ENCODE peak calls at places on chromosomes 13 and 19, in four cellular contexts. L is PC-9, Q is neural progenitor cell, J is transverse colon. X is an unnamed sample.
A peak's percentile ranks its signal among the peaks of the same experiment; 100 is the strongest.

GRCh38 chr19:29758863-29759262 is 43.8 kb upstream of the C19orf12 start:
- DNase-seq in L (no peak), Q (no peak), J (no peak), X (no peak)

GRCh38 chr19:6534451-6535093 is 3.7 kb downstream of the TNFSF9 start:
- DNase-seq in L (no peak), Q (peak; percentile 53), J (no peak), X (no peak)

GRCh38 chr13:106155411-106155810 is 380.1 kb downstream of the EFNB2 start:
- DNase-seq in L (no peak), Q (no peak), J (no peak), X (no peak)

GRCh38 chr19:52099497-52100138 is 4.1 kb upstream of the ZNF841 start:
- DNase-seq in L (peak; percentile 55), Q (no peak), J (no peak), X (no peak)

GRCh38 chr13:48545608-48546007 is 12.7 kb upstream of the RCBTB2 start:
- DNase-seq in L (no peak), Q (no peak), J (no peak), X (no peak)

GRCh38 chr13:62293081-62293480 is 877.4 kb upstream of the PCDH20 start:
- DNase-seq in L (no peak), Q (no peak), J (no peak), X (no peak)

GRCh38 chr19:2729943-2730818 is 9.0 kb upstream of the DIRAS1 start:
- DNase-seq in L (no peak), Q (no peak), J (no peak), X (no peak)

GRCh38 chr13:43573787-43574562 is 212.8 kb downstream of the ENOX1 start:
- DNase-seq in L (no peak), Q (no peak), J (no peak), X (no peak)

GRCh38 chr13:100811906-100812305 is 137.3 kb upstream of the TMTC4 start:
- DNase-seq in L (no peak), Q (no peak), J (no peak), X (no peak)

GRCh38 chr13:82698941-82699340 is 1183.3 kb downstream of the SLITRK1 start:
- DNase-seq in L (peak; percentile 46), Q (no peak), J (no peak), X (no peak)

GRCh38 chr19:4647676-4648644 is 8.6 kb downstream of the TNFAIP8L1 start:
- DNase-seq in L (no peak), Q (no peak), J (no peak), X (no peak)

GRCh38 chr19:13764101-13764807 is at the start of gene MRI1:
- DNase-seq in L (no peak), Q (peak; percentile 65), J (peak; percentile 83), X (peak; percentile 82)

GRCh38 chr19:14472202-14472961 is 2.8 kb downstream of the PTGER1 start:
- DNase-seq in L (no peak), Q (peak; percentile 88), J (peak; percentile 76), X (peak; percentile 70)

GRCh38 chr19:35345671-35346111 is 2.0 kb upstream of the FFAR1 start:
- DNase-seq in L (no peak), Q (no peak), J (no peak), X (no peak)

GRCh38 chr13:41827507-41828213 is 133.2 kb downstream of the VWA8 start:
- DNase-seq in L (peak; percentile 89), Q (no peak), J (no peak), X (no peak)

GRCh38 chr13:38872693-38873092 is 117.9 kb downstream of the STOML3 start:
- DNase-seq in L (no peak), Q (peak; percentile 76), J (peak; percentile 11), X (no peak)

GRCh38 chr19:14763497-14764145 is 14.7 kb downstream of the ADGRE2 start:
- DNase-seq in L (no peak), Q (no peak), J (no peak), X (no peak)

GRCh38 chr19:16920816-16921529 is 32.2 kb downstream of the F2RL3 start:
- DNase-seq in L (peak; percentile 91), Q (no peak), J (no peak), X (no peak)

GRCh38 chr13:37495046-37495445 is 103.5 kb downstream of the POSTN start:
- DNase-seq in L (peak; percentile 61), Q (no peak), J (no peak), X (no peak)

GRCh38 chr13:106277483-106278154 is 257.8 kb downstream of the EFNB2 start:
- DNase-seq in L (no peak), Q (peak; percentile 77), J (no peak), X (no peak)

GRCh38 chr13:44618326-44618725 is 42.2 kb upstream of the TSC22D1 start:
- DNase-seq in L (no peak), Q (no peak), J (no peak), X (no peak)

DNA sequence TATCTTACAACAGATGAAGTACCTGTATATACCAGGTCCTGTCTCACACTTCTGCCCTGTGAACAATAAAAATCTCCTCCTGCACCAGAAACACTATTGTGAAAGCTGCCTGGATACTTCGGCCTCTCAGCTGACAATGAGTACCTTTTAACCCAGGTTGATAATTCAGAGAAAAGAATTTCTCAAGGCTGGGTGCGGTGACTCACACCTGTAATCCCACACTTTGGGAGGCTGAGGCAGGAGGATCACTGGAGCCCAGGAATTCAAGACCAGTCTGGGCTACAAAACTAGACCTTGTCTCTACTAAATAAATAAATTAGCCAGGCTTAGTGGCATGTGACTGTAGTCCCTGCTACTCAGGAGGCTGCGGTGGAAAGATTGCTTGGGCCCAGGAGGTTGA is 65.3 kb upstream of the TM9SF2 start:
- DNase-seq in L (peak; percentile 63), Q (no peak), J (no peak), X (no peak)
- H3K4me1 ChIP-seq in L (peaks cover 39% of the 10 kb centered on the region), Q (peaks cover 7% of the 10 kb centered on the region), J (no peaks in the 10 kb centered on the region), X (peaks cover 13% of the 10 kb centered on the region)

GRCh38 chr19:49677901-49678674 is 1.0 kb downstream of the PRMT1 start:
- DNase-seq in L (no peak), Q (peak; percentile 95), J (peak; percentile 78), X (peak; percentile 68)

GRCh38 chr19:49681830-49682229 is 4.8 kb downstream of the PRMT1 start:
- DNase-seq in L (no peak), Q (no peak), J (no peak), X (no peak)

GRCh38 chr19:49680473-49681351 is 3.6 kb downstream of the PRMT1 start:
- DNase-seq in L (peak; percentile 64), Q (peak; percentile 99), J (peak; percentile 93), X (peak; percentile 93)

GRCh38 chr19:49678970-49679831 is 2.1 kb downstream of the PRMT1 start:
- DNase-seq in L (peak; percentile 55), Q (no peak), J (no peak), X (no peak)

GRCh38 chr19:49679832-49680472 is 2.9 kb downstream of the PRMT1 start:
- DNase-seq in L (no peak), Q (peak; percentile 40), J (no peak), X (no peak)
- H3K27ac ChIP-seq in L (no peak overlapping the region), Q (peak overlapping the region; percentile 41), J (peak overlapping the region; percentile 69), X (peak overlapping the region; percentile 95)

DNA sequence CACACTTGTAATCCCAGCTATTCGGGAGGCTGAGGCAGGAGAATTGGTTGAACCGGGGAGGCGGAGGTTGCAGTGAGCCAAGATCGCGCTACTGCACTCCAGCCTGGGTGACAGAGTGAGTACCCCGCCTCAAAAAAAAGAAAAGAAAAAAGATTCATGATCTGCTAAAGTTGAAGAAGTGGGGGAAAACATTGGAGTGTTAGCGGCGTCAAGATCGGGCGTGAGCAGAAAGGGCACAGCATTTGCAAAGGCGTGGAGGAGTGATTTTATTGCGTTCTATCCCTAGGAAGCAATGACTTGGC is 874 bp upstream of the DNM2 start:
- DNase-seq in L (no peak), Q (no peak), J (no peak), X (no peak)
- H3K4me3 ChIP-seq in L (no peak overlapping the region), Q (peak overlapping the region; percentile 39), J (peak overlapping the region; percentile 12), X (peak overlapping the region; percentile 10)

GRCh38 chr19:10882108-10882457 is 10.7 kb downstream of the CARM1 start:
- DNase-seq in L (no peak), Q (no peak), J (no peak), X (no peak)
- H3K4me1 ChIP-seq in L (peaks cover 21% of the 10 kb centered on the region), Q (peaks cover 39% of the 10 kb centered on the region), J (peaks cover 3% of the 10 kb centered on the region), X (peaks cover 22% of the 10 kb centered on the region)

X was measured in stomach.